ENCODE peak calls at places on chromosomes 4 and X, in eight cellular contexts. F is upper lobe of right lung, N is right lobe of liver, W is HL-60, D is tibial artery, E is neural progenitor cell, C is tibial nerve, S is vagina. Z is an unnamed sample.

GRCh38 chrX:18899796-18900380 is 84.0 kb downstream of the PHKA2 start:
- DNase-seq in F (no peak), N (no peak), W (no peak), D (no peak), E (peak), C (no peak), S (no peak), Z (no peak)

GRCh38 chr4:47349323-47349722 is 114.2 kb downstream of the COMMD8 start:
- DNase-seq in F (no peak), N (no peak), W (no peak), D (no peak), E (no peak), C (no peak), S (no peak), Z (peak)

GRCh38 chrX:14026121-14026520 is 3.6 kb downstream of the GEMIN8 start:
- DNase-seq in F (no peak), N (no peak), W (no peak), D (no peak), E (peak), C (no peak), S (no peak), Z (no peak)

GRCh38 chr4:8409271-8410065 is 31.1 kb downstream of the ACOX3 start:
- DNase-seq in F (no peak), N (no peak), W (peak), D (no peak), E (no peak), C (no peak), S (no peak), Z (no peak)

GRCh38 chrX:98398542-98398941 is 1514.8 kb downstream of the RPA4 start:
- DNase-seq in F (no peak), N (no peak), W (peak), D (no peak), E (no peak), C (no peak), S (no peak), Z (no peak)

GRCh38 chr4:169033660-169034059 is 23.6 kb upstream of the CBR4 start:
- DNase-seq in F (no peak), N (no peak), W (no peak), D (no peak), E (no peak), C (no peak), S (no peak), Z (no peak)

GRCh38 chr4:142379277-142380051 is 466.6 kb downstream of the INPP4B start:
- DNase-seq in F (no peak), N (no peak), W (no peak), D (no peak), E (no peak), C (no peak), S (no peak), Z (peak)

GRCh38 chr4:186144596-186145569 is 40.4 kb downstream of the FAM149A start:
- DNase-seq in F (peak), N (peak), W (no peak), D (peak), E (peak), C (no peak), S (no peak), Z (peak)

GRCh38 chr4:77001907-77002306 is 52.4 kb downstream of the SEPTIN11 start:
- DNase-seq in F (no peak), N (no peak), W (no peak), D (no peak), E (peak), C (no peak), S (no peak), Z (no peak)

GRCh38 chr4:8834681-8835220 is 36.9 kb downstream of the HMX1 start:
- DNase-seq in F (no peak), N (no peak), W (no peak), D (peak), E (no peak), C (no peak), S (no peak), Z (no peak)

GRCh38 chrX:118655561-118656246 is 71.7 kb upstream of the IL13RA1 start:
- DNase-seq in F (no peak), N (no peak), W (no peak), D (no peak), E (no peak), C (no peak), S (no peak), Z (no peak)

GRCh38 chrX:45872480-45872879 is 671.8 kb upstream of the DIPK2B start:
- DNase-seq in F (no peak), N (no peak), W (no peak), D (no peak), E (no peak), C (no peak), S (no peak), Z (no peak)

GRCh38 chrX:150680974-150681373 is 12.2 kb upstream of the MTMR1 start:
- DNase-seq in F (no peak), N (no peak), W (no peak), D (no peak), E (peak), C (no peak), S (no peak), Z (no peak)

GRCh38 chrX:46575991-46576392 is 2.4 kb downstream of the CHST7 start:
- DNase-seq in F (no peak), N (peak), W (no peak), D (peak), E (peak), C (no peak), S (no peak), Z (no peak)

GRCh38 chr4:41064953-41065352 is 149.4 kb downstream of the APBB2 start:
- DNase-seq in F (no peak), N (no peak), W (no peak), D (no peak), E (no peak), C (no peak), S (no peak), Z (no peak)

GRCh38 chr4:103268746-103269145 is 70.6 kb upstream of the CENPE start:
- DNase-seq in F (no peak), N (no peak), W (no peak), D (no peak), E (no peak), C (no peak), S (no peak), Z (no peak)

GRCh38 chr4:16721618-16722291 is 176.7 kb downstream of the LDB2 start:
- DNase-seq in F (no peak), N (no peak), W (no peak), D (no peak), E (no peak), C (no peak), S (no peak), Z (peak)

GRCh38 chr4:76850010-76850441 is 47.9 kb downstream of the SOWAHB start:
- DNase-seq in F (no peak), N (no peak), W (no peak), D (no peak), E (no peak), C (no peak), S (no peak), Z (peak)

GRCh38 chr4:159764343-159764952 is 661.6 kb downstream of the RAPGEF2 start:
- DNase-seq in F (no peak), N (no peak), W (peak), D (no peak), E (peak), C (no peak), S (no peak), Z (peak)

GRCh38 chr4:10056334-10057022 is 35.2 kb upstream of the SLC2A9 start:
- DNase-seq in F (no peak), N (no peak), W (no peak), D (no peak), E (no peak), C (no peak), S (no peak), Z (no peak)

GRCh38 chr4:2259036-2259540 is 2.8 kb downstream of the MXD4 start:
- DNase-seq in F (peak), N (no peak), W (no peak), D (peak), E (no peak), C (peak), S (peak), Z (no peak)

GRCh38 chr4:1490906-1491629 is 84.8 kb upstream of the NKX1-1 start:
- DNase-seq in F (peak), N (peak), W (no peak), D (peak), E (no peak), C (no peak), S (no peak), Z (no peak)

GRCh38 chrX:989959-990510 is 222.4 kb downstream of the CRLF2 start:
- DNase-seq in F (peak), N (peak), W (peak), D (peak), E (peak), C (peak), S (peak), Z (peak)

GRCh38 chr4:173801876-173802713 is 272.1 kb upstream of the HAND2 start:
- DNase-seq in F (no peak), N (no peak), W (no peak), D (no peak), E (peak), C (no peak), S (no peak), Z (no peak)

GRCh38 chr4:121096629-121097028 is 24.3 kb upstream of the NDNF start:
- DNase-seq in F (no peak), N (no peak), W (no peak), D (no peak), E (peak), C (no peak), S (no peak), Z (no peak)

GRCh38 chr4:119300388-119301131 is 21.4 kb downstream of the FABP2 start:
- DNase-seq in F (peak), N (peak), W (peak), D (peak), E (peak), C (peak), S (peak), Z (peak)

GRCh38 chr4:119303587-119304305 is 18.2 kb downstream of the FABP2 start:
- DNase-seq in F (no peak), N (no peak), W (no peak), D (no peak), E (no peak), C (no peak), S (no peak), Z (no peak)

GRCh38 chr4:119304431-119304830 is 17.5 kb downstream of the FABP2 start:
- DNase-seq in F (no peak), N (peak), W (no peak), D (no peak), E (no peak), C (no peak), S (no peak), Z (no peak)

GRCh38 chr4:119300072-119300387 is 21.9 kb downstream of the FABP2 start:
- DNase-seq in F (peak), N (peak), W (peak), D (peak), E (no peak), C (no peak), S (peak), Z (no peak)

DNA sequence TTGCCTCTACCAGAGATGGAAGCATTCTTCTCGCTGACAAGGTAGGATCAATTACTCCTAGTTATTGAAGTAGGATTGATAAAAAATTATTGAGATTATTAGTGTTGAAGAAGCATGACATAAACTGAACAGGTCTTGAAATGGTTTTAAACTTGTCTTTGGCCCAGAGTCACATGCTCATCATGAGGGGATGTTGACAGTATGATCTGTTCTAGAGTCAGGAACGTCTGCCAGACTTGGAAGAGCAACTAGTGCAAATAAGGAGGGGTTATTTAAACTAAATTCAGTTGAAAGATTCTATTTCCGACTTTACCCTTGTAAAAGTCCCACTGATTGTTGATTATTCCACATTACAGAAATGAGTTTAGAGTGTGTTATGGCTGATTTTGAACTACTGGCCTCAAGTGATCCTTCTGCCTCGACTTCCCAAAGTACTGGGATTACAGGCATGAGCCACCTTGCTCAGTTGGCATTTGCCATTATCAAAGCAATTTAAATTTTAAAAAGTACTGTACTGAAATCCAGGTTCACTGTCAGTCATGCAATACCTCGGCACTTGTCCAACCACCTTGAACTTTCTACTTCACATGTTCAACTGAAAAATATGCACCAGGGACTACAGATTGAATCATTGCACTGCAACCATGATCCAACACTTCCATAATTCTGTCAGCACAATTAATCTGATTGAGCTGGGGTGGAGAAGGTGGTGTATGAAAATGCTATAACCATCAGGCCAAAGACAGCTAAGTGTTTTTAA is 19.7 kb downstream of the FABP2 start:
- DNase-seq in F (no peak), N (no peak), W (no peak), D (no peak), E (no peak), C (no peak), S (no peak), Z (no peak)
- H3K4me3 ChIP-seq in F (no peak), N (no peak), W (no peak), D (no peak), E (no peak), C (no peak), S (no peak), Z (no peak)

DNA sequence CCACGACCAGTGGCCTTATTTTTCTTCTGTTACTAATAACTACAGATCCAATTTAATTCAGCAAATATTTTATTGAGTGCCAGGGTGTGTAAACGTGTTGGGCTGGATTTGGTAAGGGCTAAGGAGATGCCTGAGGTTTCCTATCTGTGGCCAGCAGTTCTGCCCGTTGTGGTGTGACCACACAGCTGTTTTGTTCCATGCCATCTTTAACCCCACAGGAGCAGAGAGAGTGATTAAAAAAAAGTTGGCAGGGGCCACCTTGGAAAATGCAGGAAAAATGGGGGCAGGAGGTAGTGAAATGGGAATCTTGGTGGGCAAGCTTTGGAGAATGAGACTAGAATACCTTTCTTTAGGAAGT is 1.1 kb downstream of the PLAC8 start:
- DNase-seq in F (no peak), N (no peak), W (peak), D (no peak), E (no peak), C (no peak), S (no peak), Z (no peak)
- H3K4me3 ChIP-seq in F (peak), N (peak), W (peak), D (no peak), E (no peak), C (peak), S (no peak), Z (no peak)

DNA sequence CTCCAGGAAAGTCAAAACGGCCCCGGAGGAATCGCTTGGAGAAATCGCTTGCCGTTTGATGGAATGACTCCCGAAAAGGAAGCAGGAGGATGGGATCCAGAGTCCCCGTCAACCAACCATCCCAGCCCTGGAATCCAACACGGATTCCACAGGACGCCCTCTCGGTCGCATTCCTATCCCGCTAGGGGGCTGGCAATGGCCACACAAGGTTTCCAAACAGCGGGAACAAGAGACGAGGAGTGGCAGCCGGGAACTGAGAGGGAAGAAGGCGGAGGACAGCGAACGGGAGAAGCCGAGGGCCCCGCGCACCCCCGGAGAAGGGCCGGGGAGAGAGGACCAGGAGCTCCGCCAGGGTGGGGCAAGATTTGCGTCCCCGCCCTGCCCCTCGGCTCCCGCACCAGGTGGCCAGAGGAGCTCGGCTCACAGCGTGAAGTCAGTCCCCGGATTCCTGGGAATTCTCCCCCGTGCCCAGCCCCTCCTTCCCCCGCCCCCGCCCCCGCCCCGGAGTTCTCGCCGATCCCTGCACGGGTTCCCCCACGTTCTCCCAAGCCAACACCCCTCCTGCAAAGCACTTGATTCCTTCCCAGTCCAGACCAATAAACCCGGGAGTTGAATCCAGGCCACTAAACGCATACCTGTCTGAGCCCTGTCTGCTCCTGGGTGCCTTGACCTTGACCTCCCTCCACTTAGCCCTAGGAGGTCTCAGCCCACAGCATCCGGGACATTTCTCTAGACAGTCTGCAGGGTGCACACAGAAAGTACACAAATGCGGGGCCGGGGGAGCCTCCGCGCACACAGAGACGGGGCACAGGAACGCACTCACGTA is 1.4 kb downstream of the PDZD4 start:
- DNase-seq in F (no peak), N (no peak), W (no peak), D (no peak), E (peak), C (no peak), S (no peak), Z (no peak)
- H3K4me3 ChIP-seq in F (peak), N (peak), W (no peak), D (peak), E (peak), C (peak), S (peak), Z (no peak)

DNA sequence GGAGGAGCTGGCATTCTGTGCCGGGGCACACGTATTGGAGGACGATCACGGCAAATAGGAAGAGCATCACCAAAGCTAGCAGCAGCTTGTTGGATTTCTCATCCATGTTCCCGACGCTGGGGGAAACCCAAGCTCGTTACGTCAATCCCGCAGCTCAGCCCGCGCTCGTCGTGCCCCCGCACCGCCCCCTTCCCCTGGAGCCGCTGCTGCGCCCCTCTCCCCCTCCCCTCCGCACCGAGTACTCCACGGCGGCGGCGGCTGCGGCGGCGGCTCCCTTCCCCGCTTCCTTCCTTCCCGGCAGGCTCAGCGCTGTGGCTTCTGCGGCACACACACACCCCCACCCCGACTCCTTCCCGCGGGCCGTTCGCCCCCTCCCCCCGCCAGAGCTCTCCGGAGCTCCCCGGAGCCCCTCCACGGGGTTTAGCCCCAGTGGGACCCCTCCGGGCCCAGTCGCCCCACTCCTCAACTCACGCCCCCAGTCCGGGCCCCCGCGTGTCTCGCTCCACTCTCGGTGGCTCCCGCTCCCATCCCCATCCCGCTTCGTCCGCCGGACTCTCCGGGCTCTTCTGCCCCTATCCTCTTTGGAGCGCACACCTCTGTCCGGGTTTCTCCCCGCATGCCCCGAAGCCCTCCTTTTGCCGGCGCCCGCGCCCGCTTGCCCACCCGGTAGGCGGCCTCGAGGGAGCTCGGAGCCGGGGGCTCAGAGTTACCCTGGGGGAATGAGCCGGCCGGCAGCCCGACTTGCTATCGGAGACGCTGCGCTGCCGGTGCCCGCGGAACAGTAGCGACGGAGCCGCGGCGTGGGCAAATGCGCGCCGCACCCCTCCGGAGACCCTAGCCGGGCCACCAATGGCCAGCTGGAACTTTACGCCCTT is 981 bp downstream of the HS6ST2 start:
- DNase-seq in F (no peak), N (no peak), W (no peak), D (no peak), E (peak), C (no peak), S (no peak), Z (no peak)
- H3K4me3 ChIP-seq in F (peak), N (peak), W (no peak), D (peak), E (peak), C (peak), S (peak), Z (peak)

DNA sequence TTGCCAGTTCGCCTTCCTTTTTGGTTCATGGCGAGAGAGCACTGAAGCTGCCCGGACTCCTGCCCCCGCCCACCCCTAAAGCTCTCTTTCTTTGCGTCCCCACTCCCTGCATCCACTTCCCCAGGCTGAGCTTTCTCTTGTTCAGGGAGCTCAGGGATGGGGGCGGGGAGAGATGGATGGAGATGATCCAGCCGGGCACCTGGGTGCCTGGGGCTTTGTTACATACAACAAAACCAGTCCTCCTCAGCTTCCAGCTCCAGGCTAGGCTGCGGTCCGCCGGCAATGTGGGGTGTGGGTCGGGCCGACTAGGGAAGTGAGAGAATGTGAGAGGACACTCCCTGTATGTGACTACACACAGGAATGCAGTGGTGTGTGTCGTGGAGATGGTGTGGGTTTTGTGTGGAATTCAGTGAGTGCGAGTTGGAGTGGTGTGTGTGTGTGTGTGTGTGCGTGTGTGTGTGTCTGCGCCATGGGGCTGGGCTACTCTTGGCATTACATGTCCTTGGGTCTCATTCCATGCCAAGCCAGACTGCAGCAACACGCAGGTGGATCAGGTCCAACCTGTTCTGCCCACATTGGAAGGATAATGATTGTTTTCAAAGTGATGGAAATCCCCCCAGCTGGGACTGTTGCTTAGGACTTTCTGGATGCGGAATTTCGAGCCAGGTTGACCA is 149.3 kb upstream of the CHRDL1 start:
- DNase-seq in F (no peak), N (no peak), W (no peak), D (no peak), E (peak), C (no peak), S (no peak), Z (no peak)
- H3K4me3 ChIP-seq in F (no peak), N (no peak), W (no peak), D (no peak), E (peak), C (peak), S (peak), Z (no peak)

GRCh38 chr4:20838476-20838875 is 138.2 kb downstream of the PACRGL start:
- DNase-seq in F (no peak), N (no peak), W (no peak), D (no peak), E (no peak), C (no peak), S (no peak), Z (no peak)
- H3K4me3 ChIP-seq in F (no peak), N (no peak), W (no peak), D (no peak), E (no peak), C (no peak), S (no peak), Z (no peak)